ENCODE peak calls at places on chromosomes 16 and 17, in seven cellular contexts. C is T follicular helper cell, O is heart left ventricle, L is retina, E is right cardiac atrium, A is A549, K is HTR-8/SVneo. X is an unnamed sample.

GRCh38 chr16:2726923-2727322 is 6.9 kb upstream of the PRSS27 start:
- DNase-seq in L (no peak), A (no peak), E (no peak), O (no peak), C (no peak), K (no peak), X (no peak)

GRCh38 chr17:4208228-4208627 is 55.6 kb downstream of the ANKFY1 start:
- DNase-seq in C (no peak), A (no peak), L (no peak), E (no peak), K (no peak), O (no peak), X (no peak)

GRCh38 chr16:67248401-67249177 is at the start of gene SLC9A5:
- DNase-seq in E (peak; percentile 83), C (no peak), A (no peak), O (peak; percentile 71), L (peak; percentile 65), K (peak; percentile 47), X (no peak)

GRCh38 chr17:75877752-75878173 is 618 bp downstream of the TRIM47 start:
- DNase-seq in A (peak; percentile 86), C (peak; percentile 64), K (peak; percentile 64), E (peak; percentile 90), L (peak; percentile 86), O (peak; percentile 89), X (peak; percentile 60)

GRCh38 chr16:11296706-11297491 is 15.8 kb upstream of the PRM1 start:
- DNase-seq in O (no peak), L (no peak), K (no peak), C (no peak), A (no peak), E (no peak), X (no peak)

GRCh38 chr17:37092041-37092440 is 143.3 kb downstream of the AATF start:
- DNase-seq in O (no peak), C (no peak), E (no peak), K (no peak), A (no peak), L (no peak), X (no peak)

GRCh38 chr16:68146583-68146982 is 61.4 kb downstream of the NFATC3 start:
- DNase-seq in O (no peak), A (peak; percentile 39), E (no peak), C (no peak), K (no peak), L (no peak), X (no peak)

GRCh38 chr17:561118-561517 is 153.5 kb downstream of the VPS53 start:
- DNase-seq in A (no peak), C (no peak), E (no peak), K (no peak), L (no peak), O (no peak), X (no peak)

GRCh38 chr17:29349409-29349808 is 40.8 kb upstream of the TAOK1 start:
- DNase-seq in E (no peak), K (no peak), C (no peak), A (no peak), O (no peak), L (no peak), X (no peak)

GRCh38 chr16:19890901-19891300 is 6.3 kb upstream of the GPRC5B start:
- DNase-seq in L (no peak), E (no peak), C (no peak), A (no peak), O (no peak), K (no peak), X (no peak)

GRCh38 chr16:58020628-58021521 is 4.7 kb upstream of the MMP15 start:
- DNase-seq in L (peak; percentile 88), A (peak; percentile 48), O (peak; percentile 68), K (peak; percentile 67), C (peak; percentile 48), E (peak; percentile 75), X (peak; percentile 52)

GRCh38 chr17:58306131-58306951 is 22.3 kb downstream of the TSPOAP1 start:
- DNase-seq in A (no peak), L (no peak), C (no peak), K (no peak), O (no peak), E (no peak), X (no peak)

GRCh38 chr17:45747907-45748306 is 36.2 kb upstream of the CRHR1 start:
- DNase-seq in O (no peak), C (no peak), K (no peak), A (no peak), L (no peak), E (no peak), X (no peak)

GRCh38 chr17:65684631-65685030 is 123.2 kb upstream of the AXIN2 start:
- DNase-seq in C (no peak), L (no peak), O (no peak), A (no peak), E (no peak), K (no peak), X (no peak)

GRCh38 chr17:29140631-29141483 is 39.3 kb downstream of the MYO18A start:
- DNase-seq in C (peak; percentile 56), A (no peak), K (no peak), O (peak; percentile 76), E (peak; percentile 81), L (peak; percentile 80), X (peak; percentile 40)

GRCh38 chr17:81741594-81742452 is 29.7 kb downstream of the SLC25A10 start:
- DNase-seq in O (no peak), E (no peak), L (no peak), K (no peak), C (no peak), A (no peak), X (no peak)

GRCh38 chr16:85082553-85083050 is 29.7 kb downstream of the CIBAR2 start:
- DNase-seq in C (no peak), E (peak; percentile 40), K (no peak), L (peak; percentile 66), A (no peak), O (no peak), X (no peak)

GRCh38 chr16:23013484-23013883 is 135.8 kb downstream of the USP31 start:
- DNase-seq in A (peak; percentile 35), E (no peak), K (no peak), C (no peak), O (no peak), L (no peak), X (no peak)

GRCh38 chr17:71315568-71315967 is 805.3 kb upstream of the SOX9 start:
- DNase-seq in L (no peak), A (no peak), C (no peak), E (no peak), K (no peak), O (no peak), X (no peak)

GRCh38 chr17:42773290-42774035 is at the start of gene VPS25:
- DNase-seq in K (peak; percentile 87), A (peak; percentile 92), E (peak; percentile 89), O (peak; percentile 85), L (peak; percentile 95), C (peak; percentile 58), X (peak; percentile 61)

GRCh38 chr17:55549140-55549539 is 37.9 kb upstream of the SMIM36 start:
- DNase-seq in A (peak; percentile 39), L (no peak), K (no peak), O (no peak), C (no peak), E (no peak), X (no peak)

GRCh38 chr16:27455700-27456099 is 53.7 kb downstream of the IL21R start:
- DNase-seq in A (no peak), O (no peak), C (no peak), K (no peak), E (no peak), L (no peak), X (no peak)

GRCh38 chr17:40062347-40063033 is at the start of gene THRA:
- DNase-seq in K (no peak), L (peak; percentile 59), E (peak; percentile 92), O (peak; percentile 89), C (peak; percentile 66), A (no peak), X (peak; percentile 67)

X was measured in activated T-cell treated with anti-CD3 and anti-CD28 coated beads for 1 hour.